ENCODE peak calls at places on chromosomes 6 and 20, in seven cellular contexts. N, K, P, L, W, Z and T are unnamed samples.

GRCh38 chr6:22411408-22412105 is 114.7 kb upstream of the PRL start:
- DNase-seq in N (no peak), K (no peak), P (no peak), L (no peak), W (peak), Z (no peak), T (no peak)

GRCh38 chr6:42007286-42007685 is 43.0 kb upstream of the TAF8 start:
- DNase-seq in N (no peak), K (no peak), P (no peak), L (no peak), W (no peak), Z (no peak), T (no peak)

GRCh38 chr6:124986146-124986545 is 23.9 kb downstream of the RNF217 start:
- DNase-seq in N (no peak), K (no peak), P (no peak), L (no peak), W (no peak), Z (no peak), T (no peak)

GRCh38 chr6:154447929-154448328 is 62.6 kb downstream of the CNKSR3 start:
- DNase-seq in N (no peak), K (no peak), P (no peak), L (no peak), W (no peak), Z (no peak), T (no peak)

GRCh38 chr20:3243718-3244358 is 4.8 kb upstream of the SLC4A11 start:
- DNase-seq in N (no peak), K (no peak), P (no peak), L (no peak), W (no peak), Z (no peak), T (no peak)

GRCh38 chr6:148385379-148385778 is 42.7 kb downstream of the SASH1 start:
- DNase-seq in N (no peak), K (no peak), P (no peak), L (no peak), W (no peak), Z (no peak), T (no peak)

GRCh38 chr20:12372557-12372956 is 454.9 kb downstream of the BTBD3 start:
- DNase-seq in N (no peak), K (no peak), P (no peak), L (no peak), W (no peak), Z (no peak), T (no peak)

GRCh38 chr20:57291003-57291402 is 24.6 kb upstream of the BMP7 start:
- DNase-seq in N (no peak), K (no peak), P (no peak), L (no peak), W (no peak), Z (no peak), T (no peak)

GRCh38 chr6:159098636-159099106 is 53.9 kb upstream of the TAGAP start:
- DNase-seq in N (no peak), K (no peak), P (no peak), L (no peak), W (no peak), Z (no peak), T (no peak)

GRCh38 chr6:55888917-55889316 is 13.5 kb upstream of the BMP5 start:
- DNase-seq in N (no peak), K (no peak), P (no peak), L (no peak), W (no peak), Z (no peak), T (no peak)

DNA sequence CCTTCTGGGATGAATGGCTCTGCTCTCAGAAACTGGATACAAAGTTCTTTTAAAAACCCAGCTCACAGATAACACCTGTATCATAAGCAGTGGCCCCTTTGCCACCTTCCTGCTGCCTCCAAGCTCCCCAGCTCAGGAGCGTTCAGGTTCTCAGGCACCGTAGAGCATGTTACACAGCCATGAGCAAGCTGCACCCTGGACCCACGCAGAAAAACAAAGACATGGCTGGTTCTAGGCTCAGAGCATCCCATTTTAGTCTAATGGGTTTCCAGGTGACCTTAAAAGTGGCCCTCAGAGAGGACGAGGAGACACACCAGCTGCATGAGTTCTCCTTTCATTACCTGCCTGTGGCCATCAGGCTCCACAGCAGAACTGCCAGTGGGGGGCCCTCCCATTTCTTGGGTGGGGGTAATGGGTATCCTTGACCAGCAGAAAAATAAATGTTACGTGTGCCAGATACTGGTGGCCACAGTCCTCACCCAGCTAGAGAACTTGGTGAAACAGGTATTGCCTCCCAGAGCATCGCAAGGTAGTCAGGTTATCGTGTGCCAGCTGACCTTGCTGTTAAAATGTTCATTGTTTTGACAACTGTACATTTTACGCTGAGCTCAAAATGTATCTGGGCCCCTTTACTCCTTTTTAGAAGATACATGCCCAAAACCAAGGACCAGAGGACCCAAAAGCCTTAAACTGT is 7.5 kb downstream of the PSMA7 start:
- DNase-seq in N (no peak), K (no peak), P (no peak), L (no peak), W (no peak), Z (no peak), T (no peak)
- TF ChIP-seq POLR2A in N (no peak), K (no peak), P (peak), L (no peak), W (no peak), Z (no peak), T (no peak)

DNA sequence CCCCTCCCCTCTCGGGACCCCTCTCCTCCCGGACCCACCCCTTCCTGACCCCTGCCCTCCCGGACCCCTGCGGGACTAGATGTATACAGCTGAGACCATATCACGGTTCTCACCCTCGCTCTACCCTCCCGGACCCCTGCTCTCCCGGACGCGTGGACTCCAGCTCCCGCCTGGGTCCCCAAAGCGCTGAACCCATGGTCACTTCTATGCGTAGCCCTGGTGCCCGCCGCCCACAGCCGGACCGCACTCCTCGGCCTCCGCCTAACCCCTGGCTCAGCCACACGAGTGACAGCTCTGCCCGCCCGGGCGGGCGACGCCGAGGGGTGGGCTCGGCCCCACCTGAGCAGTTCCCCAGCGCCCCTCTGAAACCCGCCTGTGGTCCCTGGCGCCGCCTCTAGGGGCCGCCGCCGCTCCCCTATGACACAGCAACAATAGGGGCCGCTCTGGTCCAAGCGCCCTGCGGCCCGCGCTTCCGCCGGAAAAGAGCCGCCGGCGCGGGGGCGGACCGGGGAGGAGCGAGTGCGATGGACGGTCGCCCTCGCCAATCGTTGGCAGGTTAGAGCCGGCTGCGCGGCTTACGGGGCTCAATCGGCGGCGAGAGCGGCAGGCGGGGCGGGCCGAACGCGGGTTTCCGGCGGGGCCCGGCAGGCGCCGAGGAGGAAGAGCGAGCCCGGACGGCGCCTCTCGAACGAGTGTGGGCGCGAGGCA is at the start of gene ADRM1:
- DNase-seq in N (peak), K (peak), P (peak), L (peak), W (peak), Z (peak), T (peak)
- TF ChIP-seq POLR2A in N (peak), K (peak), P (peak), L (peak), W (peak), Z (peak), T (peak)

GRCh38 chr6:28941681-28942448 is 18.1 kb upstream of the TRIM27 start:
- DNase-seq in N (no peak), K (no peak), P (no peak), L (no peak), W (peak), Z (no peak), T (no peak)

GRCh38 chr6:28943557-28944411 is 20.0 kb upstream of the TRIM27 start:
- DNase-seq in N (peak), K (peak), P (peak), L (peak), W (peak), Z (peak), T (no peak)

GRCh38 chr6:28940294-28940858 is 16.6 kb upstream of the TRIM27 start:
- DNase-seq in N (peak), K (peak), P (peak), L (no peak), W (peak), Z (no peak), T (no peak)

GRCh38 chr6:28943223-28943556 is 19.4 kb upstream of the TRIM27 start:
- DNase-seq in N (no peak), K (no peak), P (no peak), L (no peak), W (no peak), Z (no peak), T (no peak)

GRCh38 chr6:28940859-28941680 is 17.3 kb upstream of the TRIM27 start:
- DNase-seq in N (peak), K (peak), P (peak), L (no peak), W (peak), Z (peak), T (no peak)
- TF ChIP-seq POLR2A in N (no peak), K (no peak), P (no peak), L (no peak), W (no peak), Z (no peak), T (no peak)

GRCh38 chr6:104787305-104787704 is 72.4 kb downstream of the HACE1 start:
- DNase-seq in N (no peak), K (no peak), P (no peak), L (no peak), W (no peak), Z (no peak), T (no peak)

GRCh38 chr6:104788400-104788799 is 71.3 kb downstream of the HACE1 start:
- DNase-seq in N (no peak), K (no peak), P (no peak), L (no peak), W (no peak), Z (no peak), T (no peak)

GRCh38 chr6:104789770-104790190 is 69.9 kb downstream of the HACE1 start:
- DNase-seq in N (no peak), K (peak), P (no peak), L (no peak), W (no peak), Z (no peak), T (peak)

DNA sequence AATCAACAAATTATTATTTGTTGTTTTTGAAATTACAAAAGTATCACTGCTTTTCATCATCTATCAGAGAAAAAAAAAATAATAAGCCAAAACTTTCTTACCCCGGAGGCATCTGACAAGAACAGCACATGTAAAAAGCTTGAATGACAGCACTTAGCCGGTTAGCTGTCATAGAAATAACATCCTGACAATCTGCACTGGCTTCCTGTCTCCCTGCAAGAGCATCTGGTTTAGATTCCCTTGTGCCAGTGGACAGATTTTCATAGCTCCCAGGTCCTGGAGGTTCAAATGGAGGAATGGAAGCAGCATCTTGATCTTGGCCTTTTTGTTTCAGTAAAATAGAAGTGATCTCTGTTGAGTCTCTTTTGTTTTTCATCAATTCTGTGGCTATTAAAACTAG is 74.8 kb downstream of the HACE1 start:
- DNase-seq in N (no peak), K (no peak), P (no peak), L (no peak), W (no peak), Z (no peak), T (no peak)
- TF ChIP-seq POLR2A in N (no peak), K (no peak), P (no peak), L (no peak), W (no peak), Z (no peak), T (no peak)

DNA sequence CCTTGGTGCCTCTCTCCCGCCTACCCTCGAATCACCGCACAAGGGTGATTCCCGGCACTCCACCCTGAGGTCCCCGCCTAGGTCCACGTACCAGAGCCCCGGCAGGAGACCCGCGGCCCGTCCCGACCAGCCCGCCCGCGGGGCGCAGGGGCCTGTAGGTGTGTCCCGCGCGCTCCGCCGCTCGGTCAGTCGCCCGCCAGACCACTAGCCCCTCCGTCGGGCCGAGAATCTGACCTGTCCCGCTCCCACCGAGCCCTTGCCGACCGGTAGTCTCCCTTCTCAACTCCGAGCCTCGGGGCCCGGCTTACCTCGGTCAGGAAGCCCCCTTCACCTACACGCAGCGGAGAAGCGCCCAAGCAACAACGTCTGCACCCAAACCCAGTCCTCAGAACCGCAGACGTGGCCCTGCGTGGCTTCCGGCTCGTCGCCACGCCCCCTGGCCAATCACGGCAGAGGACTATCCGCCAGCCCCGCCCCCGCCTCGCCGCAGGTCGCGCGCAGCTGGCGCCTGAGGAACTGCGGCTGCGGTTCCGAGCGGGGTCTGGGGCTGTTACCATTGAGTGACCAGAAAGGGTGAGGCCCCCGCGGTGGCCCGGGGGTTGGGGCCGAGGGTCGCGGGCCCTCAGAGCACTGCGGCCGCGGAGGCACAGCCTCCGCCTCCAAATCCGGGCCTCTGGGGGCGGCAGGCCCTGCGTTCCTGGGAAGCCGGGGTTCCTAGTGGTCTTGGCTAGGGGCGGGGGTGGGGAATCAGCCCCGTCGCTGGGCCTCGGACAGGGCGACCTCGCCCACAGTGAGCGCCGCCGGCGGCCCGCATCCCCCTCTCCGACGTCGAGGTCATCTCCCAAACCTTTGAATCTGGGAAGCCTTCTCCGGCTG is at the start of the genes PGM3 and RWDD2A:
- DNase-seq in N (peak), K (peak), P (peak), L (peak), W (peak), Z (peak), T (peak)
- TF ChIP-seq POLR2A in N (peak), K (peak), P (peak), L (peak), W (peak), Z (no peak), T (peak)

GRCh38 chr20:23047738-23048214 is 1.7 kb downstream of the THBD start:
- DNase-seq in N (no peak), K (peak), P (no peak), L (no peak), W (no peak), Z (no peak), T (no peak)

GRCh38 chr20:23050847-23051627 is 1.6 kb upstream of the THBD start:
- DNase-seq in N (peak), K (peak), P (no peak), L (peak), W (peak), Z (peak), T (peak)

GRCh38 chr20:23049933-23050838 is 714 bp upstream of the THBD start:
- DNase-seq in N (no peak), K (peak), P (no peak), L (peak), W (peak), Z (peak), T (peak)

GRCh38 chr20:23048283-23049200 is 930 bp downstream of the THBD start:
- DNase-seq in N (peak), K (peak), P (no peak), L (peak), W (peak), Z (peak), T (no peak)

DNA sequence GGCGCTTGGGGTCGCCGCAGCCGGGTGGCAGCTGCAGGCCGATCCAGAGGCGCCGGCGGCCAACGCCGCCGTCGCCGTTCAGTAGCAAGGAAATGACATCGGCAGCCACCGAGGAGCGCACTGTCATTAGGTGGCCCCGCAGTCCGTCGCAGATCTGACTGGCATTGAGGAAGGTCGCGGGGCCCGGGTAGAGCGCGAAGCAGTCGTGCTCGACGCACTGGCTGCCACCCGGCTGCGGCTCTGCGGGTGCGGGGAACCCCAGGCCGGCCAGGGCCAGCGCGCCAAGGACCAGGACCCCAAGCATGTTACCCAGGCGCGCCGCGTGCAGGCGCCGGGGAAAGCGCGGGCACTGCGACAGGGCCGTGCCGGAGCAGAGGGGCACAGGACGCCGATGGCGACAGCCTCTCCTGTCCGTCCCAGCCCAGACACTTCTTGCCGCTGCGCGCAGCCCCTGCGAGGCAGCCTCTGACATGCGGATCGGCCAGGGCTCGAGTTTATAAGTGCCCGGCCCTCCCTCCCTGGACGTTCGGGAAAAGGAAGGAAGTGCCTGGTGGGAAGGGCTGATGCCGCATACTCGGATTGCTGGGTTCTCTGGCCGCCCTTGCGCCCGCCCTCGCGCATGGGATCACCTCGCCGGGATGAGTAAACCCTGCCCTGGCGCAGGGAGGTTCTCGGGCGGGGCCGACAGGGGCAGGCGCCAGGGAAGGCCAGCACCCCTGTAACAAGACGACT is at the start of gene THBD:
- DNase-seq in N (peak), K (peak), P (no peak), L (peak), W (peak), Z (peak), T (no peak)
- TF ChIP-seq POLR2A in N (peak), K (peak), P (no peak), L (peak), W (peak), Z (peak), T (peak)